ENCODE peak calls at places on chromosomes 12 and 14, in six cellular contexts. R is K562, W is HepG2, C is GM12891, O is GM12878, U is H1. B is an unnamed sample.

GRCh38 chr12:100860611-100861010 is 66.0 kb downstream of the ANO4 start:
- DNase-seq in R (no peak), W (no peak), C (no peak), O (no peak), U (no peak), B (no peak)

GRCh38 chr14:39315859-39316444 is 82.2 kb downstream of the MIA2 start:
- DNase-seq in R (no peak), W (no peak), C (no peak), O (no peak), U (no peak), B (no peak)

GRCh38 chr14:105891221-105891602 is 364.8 kb downstream of the TMEM121 start:
- DNase-seq in R (peak; percentile 0), W (no peak), C (no peak), O (no peak), U (no peak), B (no peak)

GRCh38 chr12:124441443-124442190 is 125.8 kb downstream of the NCOR2 start:
- DNase-seq in R (peak; percentile 54), W (no peak), C (no peak), O (no peak), U (no peak), B (no peak)

GRCh38 chr12:45309826-45310626 is 94.1 kb downstream of the ANO6 start:
- DNase-seq in R (no peak), W (no peak), C (no peak), O (no peak), U (no peak), B (no peak)

GRCh38 chr14:24279301-24280186 is 8.1 kb upstream of the RABGGTA start:
- DNase-seq in R (no peak), W (no peak), C (no peak), O (peak; percentile 64), U (no peak), B (no peak)

GRCh38 chr14:100660498-100661339 is 66.0 kb upstream of the DLK1 start:
- DNase-seq in R (no peak), W (peak; percentile 76), C (no peak), O (no peak), U (no peak), B (no peak)

GRCh38 chr12:116697305-116698130 is 40.4 kb downstream of the SPRING1 start:
- DNase-seq in R (peak; percentile 48), W (peak; percentile 57), C (no peak), O (no peak), U (no peak), B (peak; percentile 27)

GRCh38 chr12:75650989-75651695 is 139.7 kb upstream of the KRR1 start:
- DNase-seq in R (no peak), W (no peak), C (no peak), O (no peak), U (no peak), B (no peak)

GRCh38 chr14:61643546-61643945 is 51.8 kb upstream of the HIF1A start:
- DNase-seq in R (no peak), W (no peak), C (no peak), O (no peak), U (no peak), B (no peak)

GRCh38 chr12:19080918-19081317 is 48.6 kb upstream of the PLEKHA5 start:
- DNase-seq in R (no peak), W (no peak), C (no peak), O (no peak), U (no peak), B (no peak)

GRCh38 chr12:52391618-52392002 is 6.2 kb upstream of the KRT84 start:
- DNase-seq in R (no peak), W (no peak), C (no peak), O (no peak), U (no peak), B (no peak)

GRCh38 chr12:102484017-102484731 is 3.8 kb upstream of the IGF1 start:
- DNase-seq in R (peak; percentile 70), W (peak; percentile 26), C (no peak), O (peak; percentile 84), U (peak; percentile 68), B (peak; percentile 27)

GRCh38 chr12:131827961-131828534 is at the start of gene MMP17:
- DNase-seq in R (peak; percentile 86), W (no peak), C (peak; percentile 68), O (no peak), U (peak; percentile 77), B (peak; percentile 54)

GRCh38 chr12:81992461-81992860 is 233.3 kb upstream of the PPFIA2 start:
- DNase-seq in R (no peak), W (no peak), C (no peak), O (no peak), U (no peak), B (no peak)

GRCh38 chr14:20455355-20456300 is 602 bp downstream of the APEX1 start:
- DNase-seq in R (peak; percentile 58), W (no peak), C (no peak), O (no peak), U (no peak), B (no peak)

DNA sequence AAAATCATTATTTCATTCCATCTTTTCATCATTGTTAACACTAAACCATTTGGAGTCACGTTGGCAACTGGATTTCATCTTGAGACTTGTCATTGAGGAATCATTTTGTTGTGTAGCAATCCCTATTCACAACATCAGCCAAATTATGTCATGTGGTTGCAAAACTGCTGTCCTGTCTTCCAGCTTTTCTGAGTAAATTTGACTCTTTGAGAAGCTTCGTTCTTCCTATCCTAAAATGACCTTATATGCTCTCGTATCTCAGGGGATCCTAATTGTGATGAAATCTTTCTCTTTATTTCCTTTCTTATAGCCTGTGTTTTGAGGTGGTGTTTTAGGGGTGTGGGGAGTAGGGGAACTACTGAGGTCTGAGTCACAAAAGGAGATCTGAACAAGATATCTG is 30.6 kb upstream of the KICS2 start:
- DNase-seq in R (no peak), W (no peak), C (no peak), O (no peak), U (no peak), B (no peak)
- TF ChIP-seq POLR2AphosphoS5 in R (no peak), W (no peak), C (no peak), O (no peak), U (no peak), B (no peak)

GRCh38 chr12:108441549-108441948 is 73.5 kb upstream of the FICD start:
- DNase-seq in R (no peak), W (no peak), C (no peak), O (no peak), U (no peak), B (no peak)
- TF ChIP-seq POLR2A in R (no peak), W (no peak), C (no peak), O (no peak), U (no peak), B (no peak)

DNA sequence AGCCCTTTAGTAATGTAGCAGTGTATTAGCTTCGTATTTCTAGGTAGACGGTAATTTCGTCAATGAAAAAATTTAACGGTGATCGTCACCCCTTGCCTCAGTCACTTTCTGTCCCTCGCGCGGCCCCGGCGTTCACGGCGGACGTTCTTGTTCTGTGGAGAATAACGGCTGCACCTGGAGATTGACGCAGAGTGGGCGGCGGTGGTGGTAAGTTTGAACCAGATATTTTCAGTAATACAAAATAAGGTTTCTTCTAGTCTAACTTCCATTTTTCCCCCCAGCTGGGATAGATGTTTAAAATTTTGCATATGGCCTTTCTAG is 341 bp downstream of the ZNF10 start:
- DNase-seq in R (no peak), W (no peak), C (no peak), O (no peak), U (no peak), B (no peak)
- TF ChIP-seq TAF1 in R (no peak), W (no peak), C (no peak), O (no peak), U (no peak), B (no peak)

GRCh38 chr12:122437656-122438121 is 15.2 kb upstream of the CLIP1 start:
- DNase-seq in R (no peak), W (no peak), C (no peak), O (no peak), U (no peak), B (no peak)
- TF ChIP-seq POLR2AphosphoS5 in R (no peak), W (no peak), C (no peak), O (no peak), U (no peak), B (no peak)

B was measured in GM12892.